ENCODE peak calls at places on chromosomes 16 and 17, in nine cellular contexts. R is Daoy; T is upper lobe of left lung; E is amniotic stem cell; M is suprapubic skin; Q is NCI-H2227 treated with DMSO at 0.1 percent for 48 hours; S is AG08395; F is non-pigmented ciliary epithelial cell; N is stimulated activated naive CD4-positive, alpha-beta T cell treated with Interleukin-2 at 50 U/mL for 16 hours. C is an unnamed sample.

GRCh38 chr16:2841606-2842339 is 11.7 kb downstream of the ZG16B start:
- DNase-seq in R (no peak), T (no peak), E (no peak), M (no peak), Q (no peak), S (no peak), F (no peak), N (no peak), C (no peak)

GRCh38 chr16:67199808-67200198 is 872 bp downstream of the ELMO3 start:
- DNase-seq in R (no peak), T (no peak), E (no peak), M (no peak), Q (no peak), S (no peak), F (no peak), N (no peak), C (no peak)

GRCh38 chr17:74345433-74346241 is 16.0 kb downstream of the BTBD17 start:
- DNase-seq in R (peak), T (no peak), E (no peak), M (no peak), Q (no peak), S (no peak), F (no peak), N (no peak), C (peak)

GRCh38 chr16:88613911-88614817 is 24.2 kb upstream of the IL17C start:
- DNase-seq in R (no peak), T (no peak), E (no peak), M (no peak), Q (no peak), S (no peak), F (no peak), N (no peak), C (peak)

GRCh38 chr17:58402679-58403078 is 14.7 kb downstream of the RNF43 start:
- DNase-seq in R (peak), T (no peak), E (no peak), M (no peak), Q (no peak), S (peak), F (peak), N (no peak), C (peak)

GRCh38 chr17:5254903-5255521 is 20.4 kb upstream of the SCIMP start:
- DNase-seq in R (no peak), T (no peak), E (no peak), M (no peak), Q (no peak), S (no peak), F (no peak), N (no peak), C (no peak)

GRCh38 chr17:29241015-29241963 is 5.4 kb upstream of the CRYBA1 start:
- DNase-seq in R (peak), T (peak), E (peak), M (no peak), Q (peak), S (peak), F (peak), N (no peak), C (peak)

GRCh38 chr17:55238931-55239297 is 25.8 kb upstream of the HLF start:
- DNase-seq in R (peak), T (no peak), E (no peak), M (no peak), Q (peak), S (no peak), F (no peak), N (no peak), C (peak)

GRCh38 chr16:89938636-89938885 is 10.0 kb upstream of the DEF8 start:
- DNase-seq in R (peak), T (no peak), E (no peak), M (no peak), Q (no peak), S (no peak), F (no peak), N (no peak), C (no peak)

GRCh38 chr17:81348097-81349055 is 46.9 kb upstream of the BAHCC1 start:
- DNase-seq in R (no peak), T (peak), E (no peak), M (no peak), Q (no peak), S (no peak), F (no peak), N (no peak), C (no peak)

GRCh38 chr16:17364319-17365210 is 106.2 kb downstream of the XYLT1 start:
- DNase-seq in R (peak), T (no peak), E (peak), M (no peak), Q (no peak), S (peak), F (peak), N (peak), C (peak)

GRCh38 chr16:15983898-15984297 is 34.5 kb downstream of the ABCC1 start:
- DNase-seq in R (no peak), T (peak), E (no peak), M (no peak), Q (peak), S (no peak), F (no peak), N (no peak), C (peak)

GRCh38 chr16:4283939-4284338 is 11.1 kb upstream of the TFAP4 start:
- DNase-seq in R (peak), T (no peak), E (no peak), M (no peak), Q (no peak), S (no peak), F (no peak), N (no peak), C (no peak)

GRCh38 chr17:13643196-13643595 is 41.5 kb upstream of the HS3ST3A1 start:
- DNase-seq in R (no peak), T (no peak), E (no peak), M (no peak), Q (no peak), S (no peak), F (no peak), N (no peak), C (no peak)

GRCh38 chr17:57707892-57708291 is 37.2 kb downstream of the CCDC182 start:
- DNase-seq in R (no peak), T (no peak), E (no peak), M (no peak), Q (peak), S (no peak), F (no peak), N (no peak), C (no peak)

C was measured in cardiac fibroblast.